ENCODE peak calls at places on chromosomes 7 and 10, in four cellular contexts. D is neural progenitor cell, I is HepG2, X is IMR-90. N is an unnamed sample.

GRCh38 chr10:124039432-124040086 is 53.8 kb downstream of the CHST15 start:
- DNase-seq in D (no peak), I (no peak), X (no peak), N (no peak)

GRCh38 chr10:78899996-78900714 is 168.6 kb upstream of the ZMIZ1 start:
- DNase-seq in D (no peak), I (peak; percentile 38), X (no peak), N (no peak)

GRCh38 chr10:111037868-111038267 is 39.0 kb upstream of the ADRA2A start:
- DNase-seq in D (no peak), I (no peak), X (no peak), N (no peak)

GRCh38 chr7:140478361-140479061 is 794 bp downstream of the MKRN1 start:
- DNase-seq in D (peak; percentile 86), I (no peak), X (peak; percentile 27), N (peak; percentile 53)

GRCh38 chr10:944034-944831 is 12.7 kb upstream of the LARP4B start:
- DNase-seq in D (no peak), I (no peak), X (peak; percentile 25), N (no peak)

GRCh38 chr10:61565819-61566560 is 96.7 kb upstream of the CABCOCO1 start:
- DNase-seq in D (no peak), I (no peak), X (no peak), N (no peak)

GRCh38 chr10:130244031-130244927 is 108.1 kb downstream of the GLRX3 start:
- DNase-seq in D (no peak), I (no peak), X (no peak), N (no peak)

GRCh38 chr7:48087349-48087748 is 1.7 kb upstream of the UPP1 start:
- DNase-seq in D (no peak), I (no peak), X (peak; percentile 86), N (peak; percentile 55)

GRCh38 chr10:116437076-116437692 is 9.5 kb downstream of the PNLIPRP3 start:
- DNase-seq in D (no peak), I (no peak), X (no peak), N (no peak)

GRCh38 chr7:34133356-34133982 is 228.1 kb downstream of the BMPER start:
- DNase-seq in D (no peak), I (no peak), X (peak; percentile 95), N (no peak)

GRCh38 chr7:6106140-6106904 is 75.1 kb downstream of the ANKRD61 start:
- DNase-seq in D (peak; percentile 11), I (peak; percentile 64), X (peak; percentile 38), N (peak; percentile 50)

GRCh38 chr7:83038787-83039186 is 123.9 kb downstream of the PCLO start:
- DNase-seq in D (no peak), I (no peak), X (no peak), N (no peak)

GRCh38 chr7:93375603-93376002 is 143.4 kb downstream of the VPS50 start:
- DNase-seq in D (no peak), I (no peak), X (no peak), N (peak; percentile 23)

GRCh38 chr10:32210306-32211045 is 136.5 kb downstream of the EPC1 start:
- DNase-seq in D (peak; percentile 26), I (peak; percentile 65), X (peak; percentile 59), N (no peak)

GRCh38 chr7:112882022-112882421 is 91.8 kb upstream of the TMEM168 start:
- DNase-seq in D (no peak), I (no peak), X (no peak), N (no peak)

GRCh38 chr10:84008878-84009277 is 130.4 kb upstream of the GHITM start:
- DNase-seq in D (peak; percentile 67), I (no peak), X (no peak), N (peak; percentile 47)

GRCh38 chr7:137937202-137937560 is 64.7 kb downstream of the CREB3L2 start:
- DNase-seq in D (no peak), I (no peak), X (peak; percentile 74), N (no peak)

GRCh38 chr7:112547916-112548315 is 67.1 kb downstream of the LSMEM1 start:
- DNase-seq in D (no peak), I (no peak), X (peak; percentile 29), N (no peak)

GRCh38 chr10:75111367-75111905 is at the start of gene SAMD8:
- DNase-seq in D (peak; percentile 98), I (peak; percentile 95), X (peak; percentile 95), N (peak; percentile 95)

GRCh38 chr7:2807455-2807845 is 36.7 kb downstream of the GNA12 start:
- DNase-seq in D (no peak), I (no peak), X (no peak), N (no peak)

GRCh38 chr7:157613575-157614322 is 276.9 kb downstream of the DNAJB6 start:
- DNase-seq in D (no peak), I (no peak), X (no peak), N (no peak)

GRCh38 chr7:108368466-108368865 is 87.8 kb downstream of the NRCAM start:
- DNase-seq in D (no peak), I (no peak), X (no peak), N (no peak)

DNA sequence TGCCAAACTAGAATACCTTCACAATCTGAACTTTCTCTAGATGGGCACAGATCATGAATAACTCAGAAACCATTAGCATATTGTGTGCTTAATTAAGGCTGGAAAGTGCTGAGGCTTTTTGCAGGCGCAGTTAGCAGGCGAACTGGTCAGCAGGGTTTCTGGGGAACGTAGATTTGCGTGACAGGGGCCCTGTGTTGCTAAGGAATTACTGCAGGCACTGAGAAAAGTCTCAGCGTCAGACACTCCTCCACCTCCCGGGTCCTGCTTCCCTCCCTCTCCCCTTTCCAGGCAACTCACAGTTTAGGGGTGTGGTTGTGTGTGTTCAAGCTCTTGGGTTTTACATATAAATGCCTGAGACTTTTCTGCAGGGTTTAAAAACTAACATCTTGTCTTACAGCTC is 2.2 kb downstream of the MAP3K8 start:
- DNase-seq in D (peak; percentile 74), I (no peak), X (peak; percentile 60), N (peak; percentile 63)
- H4K20me1 ChIP-seq in D (peaks cover 15% of the 10 kb centered on the region), I (peaks cover 33% of the 10 kb centered on the region), X (peaks cover 5% of the 10 kb centered on the region), N (no peaks in the 10 kb centered on the region)

GRCh38 chr10:102555781-102556328 is 52.1 kb downstream of the SUFU start:
- DNase-seq in D (no peak), I (no peak), X (peak; percentile 88), N (no peak)

GRCh38 chr10:102550636-102551210 is 47.0 kb downstream of the SUFU start:
- DNase-seq in D (no peak), I (no peak), X (no peak), N (no peak)

GRCh38 chr10:102554531-102554930 is 50.8 kb downstream of the SUFU start:
- DNase-seq in D (no peak), I (no peak), X (no peak), N (no peak)

GRCh38 chr10:102552533-102552932 is 48.8 kb downstream of the SUFU start:
- DNase-seq in D (no peak), I (no peak), X (no peak), N (no peak)

DNA sequence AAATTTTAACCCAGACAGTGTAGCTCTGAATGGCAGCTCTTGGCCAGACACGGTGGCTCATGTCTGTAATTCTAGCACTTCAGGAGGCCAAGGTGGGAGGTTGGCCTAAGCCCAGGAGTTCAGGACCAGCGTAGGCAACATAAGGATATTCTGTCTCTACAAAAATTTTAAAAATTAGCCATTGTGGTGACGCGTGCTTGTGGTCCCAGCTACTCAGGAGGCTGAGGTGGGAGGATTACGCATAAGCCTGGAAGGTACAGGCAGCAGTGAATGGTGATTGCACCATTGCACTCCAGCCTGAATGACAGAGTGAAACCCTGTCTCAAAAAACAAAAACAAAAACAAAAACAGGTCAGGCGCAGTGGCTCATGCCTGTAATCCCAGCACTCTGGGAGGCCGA is 50.0 kb downstream of the SUFU start:
- DNase-seq in D (no peak), I (no peak), X (no peak), N (no peak)
- H3K9ac ChIP-seq in D (no peak overlapping the region), I (no peak overlapping the region), X (no peak overlapping the region), N (no peak overlapping the region)

DNA sequence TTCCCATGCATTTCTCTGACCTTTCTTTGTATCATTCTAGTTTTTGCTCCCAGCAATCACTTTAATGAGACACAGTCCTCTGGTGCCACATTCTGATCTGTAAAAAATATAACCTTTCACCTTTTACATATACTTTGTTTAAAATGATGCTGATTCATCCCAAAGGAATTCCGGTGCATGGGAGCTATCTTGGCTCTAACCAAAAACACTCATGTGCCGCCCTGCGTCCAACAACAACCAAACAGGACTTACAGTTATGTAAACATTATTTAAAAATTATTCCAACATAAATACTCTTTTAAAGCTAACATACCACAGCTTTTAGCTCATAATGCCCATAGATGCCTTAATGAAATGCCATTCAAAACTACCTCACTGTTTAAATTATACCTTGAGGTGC is 7.7 kb upstream of the OPALIN start:
- DNase-seq in D (no peak), I (no peak), X (peak; percentile 60), N (no peak)
- H4K20me1 ChIP-seq in D (no peaks in the 10 kb centered on the region), I (no peaks in the 10 kb centered on the region), X (no peaks in the 10 kb centered on the region), N (no peaks in the 10 kb centered on the region)

DNA sequence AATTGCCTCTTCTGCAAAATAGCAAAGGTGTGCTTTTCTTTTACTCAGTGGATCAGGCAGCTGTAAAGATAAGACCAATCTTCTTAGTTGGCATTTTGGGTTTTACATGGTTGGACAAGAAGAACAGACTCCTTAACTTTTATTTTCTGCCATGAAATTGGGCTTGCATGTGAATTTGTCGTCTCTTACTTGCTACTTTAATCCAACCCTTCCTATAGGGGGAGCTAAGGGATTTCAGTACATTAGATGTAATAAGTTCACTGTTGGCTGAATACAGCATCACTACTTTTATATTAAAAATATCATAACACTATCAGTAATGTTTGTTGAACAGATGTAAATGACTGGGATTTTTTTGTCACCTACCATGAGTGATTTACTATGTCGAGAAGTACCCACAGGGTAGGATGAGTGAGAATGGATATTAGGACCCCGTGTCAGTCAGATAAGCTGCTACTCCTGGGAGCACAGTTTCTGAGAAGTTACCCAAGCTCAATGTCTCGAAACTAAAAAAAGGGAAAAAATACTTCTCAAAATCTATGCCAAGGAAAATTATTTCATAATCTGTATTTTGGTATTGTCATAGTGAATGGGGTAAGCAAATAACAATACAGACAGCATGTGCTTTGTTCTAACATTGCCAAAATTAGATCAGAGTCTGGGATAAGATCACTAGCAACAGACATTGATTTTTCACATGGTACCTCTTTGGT is 127.4 kb upstream of the AGR3 start:
- DNase-seq in D (no peak), I (peak; percentile 18), X (peak; percentile 45), N (peak; percentile 14)
- H3K9ac ChIP-seq in D (no peak overlapping the region), I (no peak overlapping the region), X (no peak overlapping the region), N (no peak overlapping the region)

DNA sequence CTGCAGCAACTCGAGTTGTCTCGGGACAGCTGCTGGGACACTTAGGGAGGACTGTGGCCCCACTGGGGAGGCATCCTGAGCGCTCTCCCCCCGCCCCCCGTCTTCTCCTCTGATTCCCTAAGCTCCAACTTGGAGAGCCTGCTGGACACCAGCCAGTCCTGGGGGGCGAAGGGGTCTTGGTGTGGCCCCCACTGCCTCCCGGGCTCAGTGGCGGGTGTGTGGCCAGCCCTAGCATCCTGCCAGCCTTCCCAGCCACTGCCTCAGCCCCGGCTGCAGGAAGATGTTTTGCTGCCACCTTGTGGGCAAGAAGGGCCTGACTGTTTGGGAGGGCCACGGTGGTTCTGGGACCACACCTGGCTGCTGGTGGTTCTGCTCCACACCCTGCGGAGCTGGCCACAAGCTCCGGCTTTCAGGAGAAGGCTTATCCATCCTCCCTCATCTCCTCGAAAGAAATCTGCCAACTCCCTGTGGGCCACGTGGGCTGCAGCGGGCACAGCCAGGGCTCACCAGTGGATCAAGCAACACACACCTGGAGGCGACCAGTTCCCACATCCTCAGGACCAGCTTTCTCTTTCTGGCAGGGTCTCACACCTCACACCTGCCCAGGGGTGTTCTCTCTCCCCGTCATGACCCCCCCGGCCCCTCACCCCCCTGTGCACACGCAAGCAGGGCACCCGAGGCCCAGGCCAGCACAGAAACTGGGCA is 24.8 kb downstream of the AGAP3 start:
- DNase-seq in D (peak; percentile 87), I (peak; percentile 49), X (peak; percentile 65), N (peak; percentile 82)
- H4K20me1 ChIP-seq in D (peaks cover 82% of the 10 kb centered on the region), I (peaks cover 44% of the 10 kb centered on the region), X (peaks cover 76% of the 10 kb centered on the region), N (peaks cover 4% of the 10 kb centered on the region)

N was measured in MM.1S.